ENCODE peak calls at places on chromosomes 4 and X, in six cellular contexts. X, N, B, J, T and Z are unnamed samples.

GRCh38 chr4:64417974-64418373 is 8.7 kb upstream of the TECRL start:
- DNase-seq in T (no peak), J (no peak), X (no peak), B (no peak), N (no peak), Z (no peak)

GRCh38 chr4:142265536-142265935 is 580.6 kb downstream of the INPP4B start:
- DNase-seq in J (no peak), N (no peak), T (no peak), X (no peak), B (no peak), Z (no peak)

GRCh38 chr4:85837334-85837733 is 362.4 kb downstream of the ARHGAP24 start:
- DNase-seq in J (no peak), T (no peak), B (peak), X (no peak), N (no peak), Z (no peak)

GRCh38 chr4:29199025-29199424 is 1521.1 kb upstream of the PCDH7 start:
- DNase-seq in B (no peak), J (no peak), T (no peak), X (no peak), N (no peak), Z (no peak)

GRCh38 chrX:17655232-17656034 is 81.9 kb upstream of the SCML1 start:
- DNase-seq in T (no peak), J (no peak), X (no peak), N (no peak), B (no peak), Z (no peak)

GRCh38 chr4:170773709-170774273 is 684.0 kb upstream of the AADAT start:
- DNase-seq in X (no peak), T (no peak), J (no peak), B (no peak), N (no peak), Z (no peak)

GRCh38 chr4:13527192-13527982 is 16.9 kb downstream of the NKX3-2 start:
- DNase-seq in N (no peak), B (no peak), T (peak), X (peak), J (no peak), Z (peak)

GRCh38 chr4:18860836-18861530 is 839.4 kb upstream of the LCORL start:
- DNase-seq in J (no peak), X (no peak), T (no peak), N (no peak), B (no peak), Z (no peak)

GRCh38 chrX:68833855-68834331 is 5.1 kb downstream of the EFNB1 start:
- DNase-seq in N (no peak), X (no peak), J (no peak), T (no peak), B (peak), Z (peak)

GRCh38 chr4:86376850-86377249 is 17.0 kb upstream of the MAPK10 start:
- DNase-seq in T (no peak), B (no peak), N (no peak), X (no peak), J (no peak), Z (no peak)

GRCh38 chr4:78776031-78776728 is at the start of gene BMP2K:
- DNase-seq in T (peak), N (peak), X (peak), B (peak), J (peak), Z (peak)